ENCODE peak calls at places on chromosomes 16 and 17, in ten cellular contexts. X is thoracic aorta, U is HL-60, R is heart right ventricle, O is fibroblast of lung, S is IMR-90, V is upper lobe of left lung, I is endothelial cell of umbilical vein, A is tibial artery, P is lower leg skin. M is an unnamed sample.
A peak's percentile ranks its signal among the peaks of the same experiment; 100 is the strongest.

GRCh38 chr16:53504161-53504663 is 1.2 kb upstream of the AKTIP start:
- DNase-seq in X (peak; percentile 47), U (peak; percentile 34), R (peak; percentile 69), O (peak; percentile 50), S (peak; percentile 31), V (peak; percentile 50), I (peak; percentile 68), A (peak; percentile 71), P (peak; percentile 90), M (no peak)

GRCh38 chr16:19212059-19212458 is 44.0 kb downstream of the SYT17 start:
- DNase-seq in X (no peak), U (no peak), R (no peak), O (no peak), S (no peak), V (no peak), I (no peak), A (no peak), P (no peak), M (no peak)

GRCh38 chr16:86929149-86929871 is 351.0 kb downstream of the FOXL1 start:
- DNase-seq in X (peak; percentile 29), U (no peak), R (peak; percentile 43), O (peak; percentile 68), S (peak; percentile 93), V (no peak), I (peak; percentile 96), A (peak; percentile 30), P (no peak), M (peak; percentile 58)

GRCh38 chr17:72702998-72703397 is 389.5 kb downstream of the SLC39A11 start:
- DNase-seq in X (no peak), U (no peak), R (no peak), O (peak; percentile 44), S (peak; percentile 83), V (no peak), I (no peak), A (no peak), P (no peak), M (no peak)

GRCh38 chr17:66549312-66549705 is 246.9 kb downstream of the PRKCA start:
- DNase-seq in X (no peak), U (no peak), R (no peak), O (no peak), S (peak; percentile 63), V (no peak), I (no peak), A (no peak), P (no peak), M (no peak)

GRCh38 chr16:11016993-11017392 is 72.6 kb downstream of the CLEC16A start:
- DNase-seq in X (no peak), U (no peak), R (no peak), O (peak; percentile 64), S (peak; percentile 58), V (peak; percentile 54), I (peak; percentile 64), A (no peak), P (peak; percentile 98), M (no peak)

GRCh38 chr17:68096111-68096510 is 60.6 kb downstream of the KPNA2 start:
- DNase-seq in X (no peak), U (no peak), R (no peak), O (no peak), S (no peak), V (no peak), I (no peak), A (no peak), P (peak; percentile 57), M (no peak)

GRCh38 chr17:2937331-2938003 is 125.9 kb downstream of the OR1D5 start:
- DNase-seq in X (no peak), U (no peak), R (no peak), O (peak; percentile 44), S (peak; percentile 36), V (no peak), I (peak; percentile 42), A (no peak), P (no peak), M (no peak)

GRCh38 chr17:38908676-38909181 is 16.7 kb upstream of the LASP1NB start:
- DNase-seq in X (no peak), U (no peak), R (no peak), O (no peak), S (no peak), V (no peak), I (peak; percentile 56), A (no peak), P (no peak), M (no peak)

GRCh38 chr17:35073183-35073790 is 9.8 kb upstream of the RFFL start:
- DNase-seq in X (no peak), U (no peak), R (no peak), O (no peak), S (no peak), V (no peak), I (no peak), A (no peak), P (no peak), M (no peak)

GRCh38 chr16:27843800-27844199 is 219.7 kb downstream of the GSG1L start:
- DNase-seq in X (no peak), U (no peak), R (no peak), O (no peak), S (no peak), V (no peak), I (no peak), A (no peak), P (peak; percentile 5), M (no peak)

DNA sequence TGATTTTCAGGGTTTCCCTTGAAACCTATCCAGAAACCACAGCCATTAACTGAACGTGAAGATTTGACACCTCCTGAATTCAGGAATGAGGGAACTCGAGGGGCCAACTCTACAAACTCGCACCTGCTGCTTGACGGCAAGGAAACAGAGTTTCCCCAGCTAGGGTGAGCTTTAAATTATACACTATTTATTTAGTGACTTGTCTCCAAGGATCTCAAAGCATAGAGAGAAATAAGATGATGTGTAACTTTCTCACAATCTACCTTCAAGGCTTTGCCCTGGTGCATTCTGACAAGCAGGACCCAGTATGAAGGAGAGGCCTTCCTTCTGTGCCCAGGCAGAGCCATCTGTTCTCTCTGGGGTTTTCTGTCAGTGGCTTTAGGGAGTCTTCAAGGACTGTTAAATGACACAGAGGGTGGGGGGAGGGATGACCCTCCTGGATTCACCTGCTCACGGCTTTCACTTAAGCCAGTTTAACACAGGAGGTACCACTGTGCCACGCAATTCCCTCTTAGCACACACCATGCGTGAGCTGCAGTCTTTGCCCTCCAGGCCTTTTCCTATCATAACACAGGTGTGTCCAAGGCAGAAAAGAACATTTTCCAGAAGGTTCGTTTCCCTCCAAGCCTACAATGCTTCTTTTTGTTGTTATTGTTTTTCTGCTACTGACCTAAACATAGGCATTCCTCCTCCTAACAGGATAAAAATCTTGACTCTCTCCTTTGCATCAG is 1.3 kb downstream of the ZFHX3 start:
- DNase-seq in X (no peak), U (no peak), R (no peak), O (no peak), S (no peak), V (no peak), I (no peak), A (peak; percentile 24), P (no peak), M (no peak)
- H3K4me3 ChIP-seq in X (peak overlapping the region; percentile 89), U (no peak overlapping the region), R (peak overlapping the region; percentile 82), O (peak overlapping the region; percentile 81), S (no peak overlapping the region), V (peak overlapping the region; percentile 80), I (no peak overlapping the region), A (peak overlapping the region; percentile 94), P (no peak overlapping the region), M (peak overlapping the region; percentile 67)

DNA sequence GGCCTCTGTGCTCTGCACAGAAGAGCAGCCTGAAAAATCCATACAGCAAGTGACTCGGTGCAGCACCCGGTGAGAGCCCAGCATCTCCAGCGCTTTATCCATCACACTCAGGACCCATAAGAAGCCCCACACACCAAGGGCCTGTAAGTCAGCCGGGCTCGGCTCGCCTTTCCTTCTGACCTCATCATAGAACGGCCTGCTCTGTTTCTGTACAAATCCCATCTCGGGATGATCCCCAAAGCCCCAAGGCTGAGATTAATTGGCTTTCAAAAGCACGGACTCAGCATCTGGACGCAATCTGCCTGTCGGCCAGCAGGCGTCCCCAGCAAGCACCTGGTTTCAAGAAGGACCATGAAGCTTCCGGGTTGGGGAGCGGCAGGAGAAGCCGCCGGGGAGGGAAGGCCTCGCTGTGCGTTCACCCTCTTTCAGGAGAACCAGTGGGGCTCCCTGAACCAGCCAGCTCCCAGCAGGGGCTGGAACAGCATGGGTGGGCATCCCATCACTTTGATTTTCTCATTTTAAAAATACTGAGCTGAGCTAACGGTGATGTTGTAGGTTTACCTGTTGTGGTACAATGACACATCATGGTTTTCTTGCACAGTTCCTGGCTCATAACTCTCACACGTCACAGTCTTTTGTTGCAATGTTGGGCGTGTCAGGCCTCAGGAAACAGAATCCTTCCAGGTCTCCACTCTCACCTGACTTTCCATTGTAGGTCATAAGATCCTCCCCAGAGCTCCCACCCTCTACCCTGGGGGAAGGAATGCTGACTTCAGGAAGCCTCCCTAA is 6.7 kb downstream of the CCDC57 start:
- DNase-seq in X (no peak), U (peak; percentile 92), R (peak; percentile 81), O (peak; percentile 86), S (peak; percentile 84), V (peak; percentile 92), I (peak; percentile 77), A (peak; percentile 84), P (peak; percentile 96), M (peak; percentile 58)
- H3K4me3 ChIP-seq in X (peak overlapping the region; percentile 31), U (no peak overlapping the region), R (peak overlapping the region; percentile 8), O (no peak overlapping the region), S (no peak overlapping the region), V (no peak overlapping the region), I (no peak overlapping the region), A (no peak overlapping the region), P (no peak overlapping the region), M (no peak overlapping the region)

GRCh38 chr16:55506083-55506482 is 2.8 kb upstream of the LPCAT2 start:
- DNase-seq in X (no peak), U (no peak), R (no peak), O (no peak), S (no peak), V (no peak), I (no peak), A (peak; percentile 18), P (peak; percentile 46), M (no peak)

GRCh38 chr16:55506708-55507107 is 2.2 kb upstream of the LPCAT2 start:
- DNase-seq in X (no peak), U (no peak), R (no peak), O (no peak), S (no peak), V (no peak), I (no peak), A (no peak), P (no peak), M (no peak)

GRCh38 chr16:55508941-55509920 is at the start of gene LPCAT2:
- DNase-seq in X (no peak), U (peak; percentile 93), R (peak; percentile 85), O (peak; percentile 86), S (peak; percentile 84), V (peak; percentile 93), I (peak; percentile 90), A (peak; percentile 83), P (peak; percentile 96), M (no peak)

GRCh38 chr16:55510185-55510805 is 1.4 kb downstream of the LPCAT2 start:
- DNase-seq in X (no peak), U (peak; percentile 69), R (no peak), O (no peak), S (no peak), V (no peak), I (no peak), A (no peak), P (no peak), M (no peak)

GRCh38 chr16:55508271-55508921 is 476 bp upstream of the LPCAT2 start:
- DNase-seq in X (no peak), U (peak; percentile 78), R (no peak), O (no peak), S (no peak), V (no peak), I (no peak), A (peak; percentile 15), P (no peak), M (no peak)
- H3K4me3 ChIP-seq in X (peak overlapping the region; percentile 95), U (peak overlapping the region; percentile 82), R (peak overlapping the region; percentile 70), O (peak overlapping the region; percentile 62), S (no peak overlapping the region), V (peak overlapping the region; percentile 65), I (peak overlapping the region; percentile 94), A (peak overlapping the region; percentile 70), P (peak overlapping the region; percentile 78), M (peak overlapping the region; percentile 73)

GRCh38 chr16:2032285-2033056 is 5.8 kb downstream of the NHERF2 start:
- DNase-seq in X (no peak), U (no peak), R (no peak), O (no peak), S (peak; percentile 49), V (no peak), I (no peak), A (no peak), P (no peak), M (no peak)
- H3K4me3 ChIP-seq in X (peak overlapping the region; percentile 65), U (no peak overlapping the region), R (peak overlapping the region; percentile 78), O (no peak overlapping the region), S (no peak overlapping the region), V (peak overlapping the region; percentile 50), I (no peak overlapping the region), A (peak overlapping the region; percentile 47), P (no peak overlapping the region), M (no peak overlapping the region)